ENCODE peak calls at places on chromosomes 3 and 15, in four cellular contexts. S, P, M and G are unnamed samples.

GRCh38 chr3:113261996-113262665 is 50.8 kb downstream of the BOC start:
- DNase-seq in M (peak; percentile 72), S (no peak), P (peak; percentile 33), G (no peak)

GRCh38 chr15:60397772-60398445 is at the start of gene ANXA2:
- DNase-seq in M (peak; percentile 95), P (peak; percentile 71), S (peak; percentile 87), G (peak; percentile 94)

GRCh38 chr3:114327665-114328064 is 33.8 kb downstream of the TIGIT start:
- DNase-seq in M (no peak), P (no peak), S (no peak), G (no peak)

GRCh38 chr3:185402561-185402960 is 39.6 kb downstream of the MAP3K13 start:
- DNase-seq in M (peak; percentile 84), S (no peak), P (no peak), G (no peak)

GRCh38 chr3:50372349-50372748 is 13.0 kb upstream of the TMEM115 start:
- DNase-seq in M (peak; percentile 25), P (no peak), S (no peak), G (no peak)

GRCh38 chr3:38454884-38455638 is 1.4 kb downstream of the ACVR2B start:
- DNase-seq in S (peak; percentile 87), M (peak; percentile 53), P (peak; percentile 64), G (peak; percentile 89)

GRCh38 chr15:67812232-67812631 is 13.1 kb upstream of the SKOR1 start:
- DNase-seq in P (no peak), M (no peak), S (no peak), G (no peak)

GRCh38 chr3:71219744-71220638 is 363.5 kb downstream of the FOXP1 start:
- DNase-seq in P (no peak), S (no peak), M (no peak), G (no peak)

GRCh38 chr3:143283432-143284128 is 164.0 kb downstream of the CHST2 start:
- DNase-seq in M (no peak), P (no peak), S (no peak), G (no peak)

GRCh38 chr3:79994397-79994796 is 226.6 kb upstream of the ROBO1 start:
- DNase-seq in M (no peak), P (no peak), S (no peak), G (no peak)

GRCh38 chr3:135944831-135945230 is 20.7 kb upstream of the PPP2R3A start:
- DNase-seq in M (no peak), P (no peak), S (no peak), G (no peak)

GRCh38 chr3:151047636-151048035 is 37.8 kb upstream of the MED12L start:
- DNase-seq in P (no peak), M (peak; percentile 62), S (no peak), G (no peak)

DNA sequence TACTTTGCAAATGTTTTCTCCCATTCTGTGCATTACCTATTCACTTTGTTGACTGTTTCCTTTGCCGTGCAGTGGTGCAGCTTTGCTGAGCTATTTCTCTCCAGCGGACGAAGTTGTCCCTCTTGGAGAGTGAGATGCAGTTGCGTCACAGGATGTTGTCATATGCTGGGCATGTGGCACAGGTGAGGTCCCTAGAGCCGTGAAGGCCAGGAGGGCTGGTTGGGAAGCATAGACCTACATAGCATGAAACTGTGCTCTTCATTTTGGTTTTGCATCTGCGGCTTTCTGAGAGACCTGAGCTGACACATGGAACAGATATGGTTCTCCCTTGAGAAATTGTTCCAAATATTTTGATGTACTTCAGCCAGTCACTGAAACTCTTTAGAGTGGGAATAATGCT is 108.5 kb downstream of the CACNA1D start:
- DNase-seq in P (no peak), M (no peak), S (no peak), G (no peak)
- H3K27me3 ChIP-seq in P (no peaks in the 10 kb centered on the region), M (no peaks in the 10 kb centered on the region), S (no peaks in the 10 kb centered on the region), G (no peaks in the 10 kb centered on the region)

DNA sequence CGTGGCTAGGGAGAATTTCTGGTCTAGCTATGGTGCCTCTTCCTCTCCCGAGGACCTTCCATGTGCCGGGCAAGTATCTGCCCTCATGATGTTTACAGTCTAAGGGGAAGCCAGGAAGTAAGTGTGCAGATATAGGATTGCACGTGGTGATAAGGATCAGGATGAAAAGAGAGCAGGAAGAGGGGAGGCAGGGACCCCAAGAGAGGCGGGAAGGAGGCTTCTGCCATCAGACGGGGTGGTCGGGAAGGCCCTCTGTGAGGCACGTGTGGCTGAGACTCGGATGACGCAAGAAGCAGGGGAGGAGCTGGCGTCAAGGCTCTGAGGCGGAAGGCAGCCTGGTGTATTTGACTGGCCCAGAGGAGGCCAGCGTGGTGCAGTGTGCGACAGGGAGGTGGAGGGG is 747 bp upstream of the IQSEC1 start:
- DNase-seq in S (no peak), M (peak; percentile 19), P (no peak), G (no peak)
- H3K27me3 ChIP-seq in S (peaks cover 73% of the 10 kb centered on the region), M (peaks cover 64% of the 10 kb centered on the region), P (no peaks in the 10 kb centered on the region), G (peaks cover 30% of the 10 kb centered on the region)

GRCh38 chr15:69661871-69662667 is 209.5 kb downstream of the RPLP1 start:
- DNase-seq in S (no peak), P (no peak), M (no peak), G (no peak)
- H3K27me3 ChIP-seq in S (peaks cover 19% of the 10 kb centered on the region), P (no peaks in the 10 kb centered on the region), M (no peaks in the 10 kb centered on the region), G (no peaks in the 10 kb centered on the region)

DNA sequence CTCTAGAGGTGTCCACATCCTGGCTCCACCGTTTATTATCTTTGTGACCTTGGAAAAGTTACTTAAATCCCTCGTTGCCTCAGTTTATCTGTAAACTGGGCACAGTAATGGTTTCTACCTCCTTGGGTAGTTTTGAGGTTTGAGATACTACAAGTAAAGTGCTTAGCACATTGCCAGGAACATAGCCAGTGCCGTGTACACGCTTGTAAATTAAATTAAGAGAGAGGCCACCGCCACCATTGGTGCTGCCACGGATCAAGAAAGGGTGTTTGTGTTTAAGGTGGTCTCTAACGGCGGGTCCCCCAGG is 5.8 kb upstream of the WNT7A start:
- DNase-seq in S (no peak), M (no peak), P (no peak), G (no peak)
- H3K27me3 ChIP-seq in S (peaks cover 34% of the 10 kb centered on the region), M (peaks cover 73% of the 10 kb centered on the region), P (no peaks in the 10 kb centered on the region), G (peaks cover 20% of the 10 kb centered on the region)